ENCODE peak calls at places on chromosomes 11 and 22, in eight cellular contexts. One of them, this sample, is unnamed.

GRCh38 chr11:65500262-65501004 is 1.6 kb downstream of the MALAT1 start:
- DNase-seq in uterus: peak
- DNase-seq in body of pancreas: peak
- DNase-seq in heart left ventricle: no peak
- DNase-seq in tibial nerve: peak
- DNase-seq in esophagus squamous epithelium: no peak
- DNase-seq in adrenal gland: peak
- DNase-seq in A549: peak
- DNase-seq in this sample: no peak

GRCh38 chr11:4185561-4185960 is 91.0 kb downstream of the RRM1 start:
- DNase-seq in uterus: no peak
- DNase-seq in body of pancreas: no peak
- DNase-seq in A549: no peak
- DNase-seq in tibial nerve: no peak
- DNase-seq in adrenal gland: no peak
- DNase-seq in esophagus squamous epithelium: no peak
- DNase-seq in heart left ventricle: no peak
- DNase-seq in this sample: no peak

GRCh38 chr11:18775492-18776292 is 15.9 kb downstream of the PTPN5 start:
- DNase-seq in A549: peak
- DNase-seq in body of pancreas: peak
- DNase-seq in heart left ventricle: peak
- DNase-seq in esophagus squamous epithelium: no peak
- DNase-seq in adrenal gland: peak
- DNase-seq in uterus: no peak
- DNase-seq in tibial nerve: peak
- DNase-seq in this sample: peak

GRCh38 chr11:69086152-69086551 is 37.4 kb downstream of the TPCN2 start:
- DNase-seq in uterus: peak
- DNase-seq in body of pancreas: no peak
- DNase-seq in A549: no peak
- DNase-seq in esophagus squamous epithelium: no peak
- DNase-seq in heart left ventricle: no peak
- DNase-seq in tibial nerve: peak
- DNase-seq in adrenal gland: no peak
- DNase-seq in this sample: no peak

GRCh38 chr11:35750315-35750714 is 87.7 kb downstream of the TRIM44 start:
- DNase-seq in esophagus squamous epithelium: no peak
- DNase-seq in tibial nerve: no peak
- DNase-seq in adrenal gland: no peak
- DNase-seq in heart left ventricle: no peak
- DNase-seq in A549: no peak
- DNase-seq in body of pancreas: no peak
- DNase-seq in uterus: no peak
- DNase-seq in this sample: no peak

GRCh38 chr11:134207538-134208239 is 16.1 kb downstream of the NCAPD3 start:
- DNase-seq in body of pancreas: peak
- DNase-seq in adrenal gland: peak
- DNase-seq in A549: peak
- DNase-seq in uterus: no peak
- DNase-seq in heart left ventricle: peak
- DNase-seq in esophagus squamous epithelium: no peak
- DNase-seq in tibial nerve: peak
- DNase-seq in this sample: no peak

GRCh38 chr11:128867277-128867676 is at the start of gene KCNJ1:
- DNase-seq in esophagus squamous epithelium: no peak
- DNase-seq in A549: no peak
- DNase-seq in adrenal gland: no peak
- DNase-seq in uterus: no peak
- DNase-seq in tibial nerve: no peak
- DNase-seq in body of pancreas: no peak
- DNase-seq in heart left ventricle: no peak
- DNase-seq in this sample: no peak

GRCh38 chr11:19326499-19326898 is 85.8 kb upstream of the E2F8 start:
- DNase-seq in esophagus squamous epithelium: no peak
- DNase-seq in heart left ventricle: no peak
- DNase-seq in body of pancreas: no peak
- DNase-seq in adrenal gland: no peak
- DNase-seq in A549: no peak
- DNase-seq in tibial nerve: no peak
- DNase-seq in uterus: no peak
- DNase-seq in this sample: no peak

GRCh38 chr11:119615003-119615878 is 113.8 kb downstream of the NECTIN1 start:
- DNase-seq in A549: peak
- DNase-seq in body of pancreas: peak
- DNase-seq in adrenal gland: no peak
- DNase-seq in tibial nerve: peak
- DNase-seq in uterus: no peak
- DNase-seq in heart left ventricle: no peak
- DNase-seq in esophagus squamous epithelium: no peak
- DNase-seq in this sample: peak

GRCh38 chr11:131279685-131280084 is 90.7 kb upstream of the NTM start:
- DNase-seq in uterus: no peak
- DNase-seq in esophagus squamous epithelium: no peak
- DNase-seq in A549: no peak
- DNase-seq in tibial nerve: no peak
- DNase-seq in body of pancreas: no peak
- DNase-seq in adrenal gland: no peak
- DNase-seq in heart left ventricle: no peak
- DNase-seq in this sample: no peak

GRCh38 chr11:128775513-128775912 is 81.6 kb downstream of the FLI1 start:
- DNase-seq in esophagus squamous epithelium: no peak
- DNase-seq in adrenal gland: no peak
- DNase-seq in body of pancreas: no peak
- DNase-seq in uterus: no peak
- DNase-seq in tibial nerve: no peak
- DNase-seq in heart left ventricle: no peak
- DNase-seq in A549: no peak
- DNase-seq in this sample: no peak

GRCh38 chr11:15918212-15918611 is 438.1 kb downstream of the SOX6 start:
- DNase-seq in heart left ventricle: no peak
- DNase-seq in tibial nerve: no peak
- DNase-seq in uterus: no peak
- DNase-seq in adrenal gland: no peak
- DNase-seq in A549: no peak
- DNase-seq in esophagus squamous epithelium: no peak
- DNase-seq in body of pancreas: peak
- DNase-seq in this sample: no peak

GRCh38 chr22:49261616-49262015 is 566.1 kb downstream of the BRD1 start:
- DNase-seq in heart left ventricle: no peak
- DNase-seq in adrenal gland: no peak
- DNase-seq in esophagus squamous epithelium: no peak
- DNase-seq in body of pancreas: no peak
- DNase-seq in tibial nerve: no peak
- DNase-seq in uterus: no peak
- DNase-seq in A549: no peak
- DNase-seq in this sample: no peak

GRCh38 chr11:1222491-1223345 is at the start of gene MUC5B:
- DNase-seq in body of pancreas: peak
- DNase-seq in A549: peak
- DNase-seq in esophagus squamous epithelium: no peak
- DNase-seq in adrenal gland: no peak
- DNase-seq in uterus: no peak
- DNase-seq in tibial nerve: no peak
- DNase-seq in heart left ventricle: no peak
- DNase-seq in this sample: no peak

GRCh38 chr11:106503901-106504300 is 426.4 kb downstream of the AASDHPPT start:
- DNase-seq in adrenal gland: no peak
- DNase-seq in tibial nerve: no peak
- DNase-seq in esophagus squamous epithelium: no peak
- DNase-seq in uterus: no peak
- DNase-seq in A549: no peak
- DNase-seq in heart left ventricle: no peak
- DNase-seq in body of pancreas: no peak
- DNase-seq in this sample: no peak

GRCh38 chr11:112085822-112086421 is 634 bp downstream of the TIMM8B start:
- DNase-seq in A549: peak
- DNase-seq in adrenal gland: peak
- DNase-seq in body of pancreas: peak
- DNase-seq in tibial nerve: peak
- DNase-seq in uterus: peak
- DNase-seq in esophagus squamous epithelium: no peak
- DNase-seq in heart left ventricle: no peak
- DNase-seq in this sample: no peak

GRCh38 chr11:111846640-111847039 is 24.7 kb downstream of the ALG9 start:
- DNase-seq in body of pancreas: no peak
- DNase-seq in esophagus squamous epithelium: no peak
- DNase-seq in A549: no peak
- DNase-seq in heart left ventricle: no peak
- DNase-seq in tibial nerve: no peak
- DNase-seq in uterus: peak
- DNase-seq in adrenal gland: no peak
- DNase-seq in this sample: no peak

GRCh38 chr11:66311965-66312548 is 4.8 kb downstream of the CD248 start:
- DNase-seq in adrenal gland: peak
- DNase-seq in heart left ventricle: peak
- DNase-seq in A549: peak
- DNase-seq in uterus: peak
- DNase-seq in tibial nerve: peak
- DNase-seq in esophagus squamous epithelium: peak
- DNase-seq in body of pancreas: peak
- DNase-seq in this sample: peak

GRCh38 chr11:19370100-19370861 is 129.5 kb upstream of the E2F8 start:
- DNase-seq in body of pancreas: peak
- DNase-seq in uterus: no peak
- DNase-seq in heart left ventricle: peak
- DNase-seq in A549: no peak
- DNase-seq in tibial nerve: peak
- DNase-seq in adrenal gland: peak
- DNase-seq in esophagus squamous epithelium: no peak
- DNase-seq in this sample: no peak

GRCh38 chr22:41935015-41935908 is 8.7 kb upstream of the TNFRSF13C start:
- DNase-seq in esophagus squamous epithelium: no peak
- DNase-seq in heart left ventricle: peak
- DNase-seq in uterus: no peak
- DNase-seq in adrenal gland: no peak
- DNase-seq in A549: no peak
- DNase-seq in tibial nerve: no peak
- DNase-seq in body of pancreas: no peak
- DNase-seq in this sample: no peak

GRCh38 chr22:41943661-41944209 is 3.2 kb downstream of the CENPM start:
- DNase-seq in esophagus squamous epithelium: no peak
- DNase-seq in adrenal gland: no peak
- DNase-seq in A549: no peak
- DNase-seq in heart left ventricle: no peak
- DNase-seq in uterus: no peak
- DNase-seq in body of pancreas: no peak
- DNase-seq in tibial nerve: no peak
- DNase-seq in this sample: no peak

GRCh38 chr22:41940853-41941765 is 5.8 kb downstream of the CENPM start:
- DNase-seq in adrenal gland: peak
- DNase-seq in esophagus squamous epithelium: no peak
- DNase-seq in A549: peak
- DNase-seq in heart left ventricle: peak
- DNase-seq in tibial nerve: peak
- DNase-seq in uterus: peak
- DNase-seq in body of pancreas: peak
- DNase-seq in this sample: peak

GRCh38 chr22:41936894-41937169 is 10.1 kb downstream of the CENPM start:
- DNase-seq in A549: no peak
- DNase-seq in tibial nerve: no peak
- DNase-seq in body of pancreas: no peak
- DNase-seq in esophagus squamous epithelium: no peak
- DNase-seq in uterus: no peak
- DNase-seq in adrenal gland: no peak
- DNase-seq in heart left ventricle: no peak
- DNase-seq in this sample: no peak

GRCh38 chr22:41939981-41940852 is 6.7 kb downstream of the CENPM start:
- DNase-seq in esophagus squamous epithelium: peak
- DNase-seq in A549: peak
- DNase-seq in heart left ventricle: no peak
- DNase-seq in uterus: no peak
- DNase-seq in body of pancreas: no peak
- DNase-seq in tibial nerve: no peak
- DNase-seq in adrenal gland: no peak
- DNase-seq in this sample: no peak
- TF ChIP-seq POLR2A in esophagus squamous epithelium: no peak
- TF ChIP-seq POLR2A in A549: no peak
- TF ChIP-seq POLR2A in heart left ventricle: no peak
- TF ChIP-seq POLR2A in uterus: peak
- TF ChIP-seq POLR2A in body of pancreas: no peak
- TF ChIP-seq POLR2A in tibial nerve: no peak
- TF ChIP-seq POLR2A in adrenal gland: no peak
- TF ChIP-seq POLR2A in this sample: no peak

GRCh38 chr11:46119352-46120216 is 1.7 kb downstream of the PHF21A start:
- DNase-seq in body of pancreas: peak
- DNase-seq in esophagus squamous epithelium: no peak
- DNase-seq in heart left ventricle: peak
- DNase-seq in uterus: peak
- DNase-seq in adrenal gland: peak
- DNase-seq in tibial nerve: peak
- DNase-seq in A549: peak
- DNase-seq in this sample: no peak
- TF ChIP-seq POLR2A in body of pancreas: no peak
- TF ChIP-seq POLR2A in esophagus squamous epithelium: no peak
- TF ChIP-seq POLR2A in heart left ventricle: no peak
- TF ChIP-seq POLR2A in uterus: peak
- TF ChIP-seq POLR2A in adrenal gland: peak
- TF ChIP-seq POLR2A in tibial nerve: no peak
- TF ChIP-seq POLR2A in A549: no peak
- TF ChIP-seq POLR2A in this sample: no peak

GRCh38 chr22:17633217-17633997 is 4.9 kb upstream of the ATP6V1E1 start:
- DNase-seq in heart left ventricle: no peak
- DNase-seq in A549: peak
- DNase-seq in body of pancreas: no peak
- DNase-seq in esophagus squamous epithelium: no peak
- DNase-seq in adrenal gland: peak
- DNase-seq in tibial nerve: no peak
- DNase-seq in uterus: no peak
- DNase-seq in this sample: no peak
- TF ChIP-seq POLR2A in heart left ventricle: no peak
- TF ChIP-seq POLR2A in A549: no peak
- TF ChIP-seq POLR2A in body of pancreas: no peak
- TF ChIP-seq POLR2A in esophagus squamous epithelium: no peak
- TF ChIP-seq POLR2A in adrenal gland: no peak
- TF ChIP-seq POLR2A in tibial nerve: no peak
- TF ChIP-seq POLR2A in uterus: no peak
- TF ChIP-seq POLR2A in this sample: no peak

GRCh38 chr11:33735166-33735425 is 1.1 kb downstream of the CD59 start:
- DNase-seq in A549: no peak
- DNase-seq in adrenal gland: no peak
- DNase-seq in tibial nerve: no peak
- DNase-seq in esophagus squamous epithelium: no peak
- DNase-seq in body of pancreas: peak
- DNase-seq in uterus: no peak
- DNase-seq in heart left ventricle: no peak
- DNase-seq in this sample: no peak

GRCh38 chr11:33735426-33736147 is 636 bp downstream of the CD59 start:
- DNase-seq in A549: peak
- DNase-seq in esophagus squamous epithelium: no peak
- DNase-seq in uterus: no peak
- DNase-seq in heart left ventricle: peak
- DNase-seq in tibial nerve: peak
- DNase-seq in body of pancreas: peak
- DNase-seq in adrenal gland: peak
- DNase-seq in this sample: no peak

GRCh38 chr11:33737362-33737821 is 1.2 kb upstream of the CD59 start:
- DNase-seq in adrenal gland: no peak
- DNase-seq in esophagus squamous epithelium: no peak
- DNase-seq in tibial nerve: no peak
- DNase-seq in uterus: no peak
- DNase-seq in heart left ventricle: no peak
- DNase-seq in A549: no peak
- DNase-seq in body of pancreas: no peak
- DNase-seq in this sample: no peak

GRCh38 chr11:33734441-33735165 is 1.6 kb downstream of the CD59 start:
- DNase-seq in heart left ventricle: peak
- DNase-seq in uterus: no peak
- DNase-seq in A549: no peak
- DNase-seq in adrenal gland: no peak
- DNase-seq in body of pancreas: peak
- DNase-seq in tibial nerve: peak
- DNase-seq in esophagus squamous epithelium: no peak
- DNase-seq in this sample: no peak

GRCh38 chr11:33736148-33736809 is at the start of gene CD59:
- DNase-seq in A549: peak
- DNase-seq in body of pancreas: peak
- DNase-seq in tibial nerve: peak
- DNase-seq in esophagus squamous epithelium: peak
- DNase-seq in uterus: peak
- DNase-seq in adrenal gland: peak
- DNase-seq in heart left ventricle: peak
- DNase-seq in this sample: peak
- TF ChIP-seq POLR2A in A549: peak
- TF ChIP-seq POLR2A in body of pancreas: peak
- TF ChIP-seq POLR2A in tibial nerve: peak
- TF ChIP-seq POLR2A in esophagus squamous epithelium: no peak
- TF ChIP-seq POLR2A in uterus: peak
- TF ChIP-seq POLR2A in adrenal gland: peak
- TF ChIP-seq POLR2A in heart left ventricle: peak
- TF ChIP-seq POLR2A in this sample: peak

This sample was measured in H54.